ENCODE peak calls at places on chromosomes 12 and 14, in four cellular contexts. T is Karpas-422, U is A549, V is HCT116. X is an unnamed sample.
A peak's percentile ranks its signal among the peaks of the same experiment; 100 is the strongest.

GRCh38 chr14:35196571-35196970 is 74.2 kb downstream of the PRORP start:
- DNase-seq in T (no peak), V (no peak), U (peak; percentile 35), X (no peak)

GRCh38 chr12:26317942-26318565 is 122.7 kb downstream of the SSPN start:
- DNase-seq in T (peak; percentile 69), U (no peak), V (peak; percentile 26), X (peak; percentile 8)

GRCh38 chr12:60279224-60279623 is 683.4 kb downstream of the SLC16A7 start:
- DNase-seq in V (no peak), U (no peak), T (no peak), X (no peak)

GRCh38 chr14:78983126-78983525 is 813.0 kb downstream of the NRXN3 start:
- DNase-seq in U (no peak), T (no peak), V (no peak), X (no peak)

GRCh38 chr12:49853671-49854070 is 10.8 kb upstream of the BCDIN3D start:
- DNase-seq in U (no peak), T (no peak), V (no peak), X (no peak)

GRCh38 chr12:110670161-110670701 is 18.7 kb downstream of the HVCN1 start:
- DNase-seq in T (peak; percentile 59), U (no peak), V (no peak), X (no peak)

GRCh38 chr14:102201369-102201748 is 61.7 kb downstream of the WDR20 start:
- DNase-seq in U (no peak), V (no peak), T (no peak), X (no peak)

GRCh38 chr12:27462851-27463250 is 16.3 kb downstream of the SMCO2 start:
- DNase-seq in U (no peak), T (no peak), V (no peak), X (no peak)

GRCh38 chr12:115873416-115874082 is 403.9 kb downstream of the MED13L start:
- DNase-seq in U (no peak), V (no peak), T (no peak), X (no peak)

GRCh38 chr12:176321-177181 is 37.4 kb downstream of the SLC6A12 start:
- DNase-seq in T (no peak), U (peak; percentile 36), V (no peak), X (peak; percentile 60)

GRCh38 chr12:5966486-5967095 is 21.5 kb upstream of the ANO2 start:
- DNase-seq in T (no peak), U (no peak), V (no peak), X (no peak)

GRCh38 chr12:94267907-94268575 is 119.7 kb downstream of the PLXNC1 start:
- DNase-seq in U (no peak), V (no peak), T (no peak), X (no peak)

GRCh38 chr12:121925361-121925725 is 7.0 kb downstream of the CFAP251 start:
- DNase-seq in V (no peak), U (no peak), T (no peak), X (no peak)

GRCh38 chr14:45198551-45198950 is 54.5 kb downstream of the MIS18BP1 start:
- DNase-seq in T (no peak), U (no peak), V (no peak), X (no peak)

GRCh38 chr14:86388216-86388615 is 858.3 kb downstream of the FLRT2 start:
- DNase-seq in V (no peak), U (no peak), T (no peak), X (no peak)

GRCh38 chr12:507261-507853 is 47.6 kb downstream of the B4GALNT3 start:
- DNase-seq in U (no peak), V (no peak), T (no peak), X (no peak)

GRCh38 chr14:41782488-41782887 is 175.8 kb downstream of the LRFN5 start:
- DNase-seq in U (no peak), V (no peak), T (no peak), X (no peak)

GRCh38 chr12:32120419-32120818 is 13.8 kb downstream of the BICD1 start:
- DNase-seq in U (no peak), V (no peak), T (no peak), X (no peak)

GRCh38 chr12:69553626-69554248 is 31.5 kb upstream of the CCT2 start:
- DNase-seq in T (peak; percentile 52), V (no peak), U (no peak), X (no peak)

GRCh38 chr12:109726511-109727038 is 12.9 kb downstream of the FAM222A start:
- DNase-seq in U (no peak), T (no peak), V (no peak), X (no peak)

GRCh38 chr12:112184056-112184887 is 58.9 kb downstream of the TRAFD1 start:
- DNase-seq in V (no peak), T (no peak), U (no peak), X (no peak)

GRCh38 chr12:60148109-60148508 is 552.3 kb downstream of the SLC16A7 start:
- DNase-seq in T (no peak), V (no peak), U (peak; percentile 22), X (no peak)

GRCh38 chr14:56116128-56116900 is 1.9 kb upstream of the PELI2 start:
- DNase-seq in V (no peak), T (no peak), U (no peak), X (no peak)

GRCh38 chr14:24857277-24857676 is 192.7 kb downstream of the STXBP6 start:
- DNase-seq in T (no peak), U (no peak), V (no peak), X (no peak)

GRCh38 chr12:6273209-6273928 is 37.1 kb upstream of the PLEKHG6 start:
- DNase-seq in T (no peak), V (no peak), U (no peak), X (no peak)

GRCh38 chr12:55172686-55173085 is 46.5 kb downstream of the OR9K2 start:
- DNase-seq in U (no peak), V (no peak), T (no peak), X (no peak)

GRCh38 chr14:77584809-77585208 is 31.6 kb downstream of the SPTLC2 start:
- DNase-seq in V (no peak), U (no peak), T (no peak), X (no peak)

GRCh38 chr12:122023339-122024131 is 1.9 kb downstream of the BCL7A start:
- DNase-seq in U (peak; percentile 55), T (peak; percentile 79), V (peak; percentile 42), X (peak; percentile 16)

GRCh38 chr12:124352839-124353238 is 57.9 kb downstream of the RFLNA start:
- DNase-seq in V (no peak), T (no peak), U (peak; percentile 62), X (no peak)

GRCh38 chr12:120259418-120260202 is 5.9 kb downstream of the PXN start:
- DNase-seq in U (no peak), V (no peak), T (no peak), X (no peak)
- H3K4me2 ChIP-seq in U (no peak overlapping the region), V (no peak overlapping the region), T (no peak overlapping the region), X (no peak overlapping the region)

DNA sequence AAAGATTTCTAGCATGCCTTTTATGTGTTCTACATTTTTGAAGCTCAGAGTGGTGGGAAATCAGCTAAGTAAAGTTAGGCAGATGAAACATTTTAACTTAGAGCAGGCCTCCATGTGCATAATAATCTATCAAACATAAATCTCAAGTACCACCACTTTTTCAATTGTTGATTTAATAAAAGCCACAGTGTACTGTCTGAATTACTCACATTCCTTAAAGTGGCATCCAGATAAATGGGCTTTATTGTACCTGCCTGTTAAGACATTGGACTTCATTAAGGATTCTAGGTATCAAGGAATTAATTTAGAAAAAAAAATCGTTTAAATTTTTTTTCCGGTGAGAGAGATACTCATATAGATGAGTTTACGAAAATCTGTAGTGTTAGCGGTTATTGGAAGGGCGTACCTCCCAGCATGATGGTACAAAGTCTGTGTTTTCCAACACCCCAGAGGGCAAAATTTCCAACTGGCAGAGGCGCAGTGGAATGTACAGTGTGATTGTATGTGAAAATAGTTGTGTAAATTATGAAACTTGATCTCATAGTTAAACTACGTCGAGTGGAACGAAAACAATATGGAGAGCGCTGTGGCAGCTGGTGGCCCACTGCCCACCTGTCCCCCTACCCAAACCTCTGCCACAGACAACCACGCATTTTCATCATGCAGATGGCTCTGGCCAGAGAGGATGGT is 25.0 kb downstream of the ELK3 start:
- DNase-seq in T (no peak), U (peak; percentile 79), V (no peak), X (no peak)
- H3K4me3 ChIP-seq in T (no peak overlapping the region), U (peak overlapping the region; percentile 33), V (peak overlapping the region; percentile 33), X (peak overlapping the region; percentile 56)

DNA sequence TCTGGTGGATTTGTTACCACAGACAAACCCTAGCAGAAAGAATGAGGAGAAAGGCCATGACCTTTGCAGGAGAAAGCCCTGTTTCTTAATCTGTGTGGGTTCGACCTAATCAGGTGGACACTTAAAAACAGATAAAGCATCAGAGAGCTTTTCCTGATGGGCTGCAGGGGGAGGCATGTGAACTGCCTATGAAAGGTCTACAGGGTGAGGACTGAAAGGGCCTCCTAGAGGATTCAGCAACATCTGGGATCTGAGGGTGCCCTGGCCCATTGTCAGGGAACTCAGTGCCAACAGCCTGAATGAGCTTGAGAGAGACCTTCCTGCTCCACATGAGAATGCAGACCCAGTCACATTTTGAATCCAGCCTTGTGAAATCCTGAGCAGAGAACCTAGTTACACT is 178.8 kb upstream of the DDHD1 start:
- DNase-seq in V (no peak), T (no peak), U (no peak), X (no peak)
- H3K4me2 ChIP-seq in V (no peak overlapping the region), T (no peak overlapping the region), U (no peak overlapping the region), X (no peak overlapping the region)

DNA sequence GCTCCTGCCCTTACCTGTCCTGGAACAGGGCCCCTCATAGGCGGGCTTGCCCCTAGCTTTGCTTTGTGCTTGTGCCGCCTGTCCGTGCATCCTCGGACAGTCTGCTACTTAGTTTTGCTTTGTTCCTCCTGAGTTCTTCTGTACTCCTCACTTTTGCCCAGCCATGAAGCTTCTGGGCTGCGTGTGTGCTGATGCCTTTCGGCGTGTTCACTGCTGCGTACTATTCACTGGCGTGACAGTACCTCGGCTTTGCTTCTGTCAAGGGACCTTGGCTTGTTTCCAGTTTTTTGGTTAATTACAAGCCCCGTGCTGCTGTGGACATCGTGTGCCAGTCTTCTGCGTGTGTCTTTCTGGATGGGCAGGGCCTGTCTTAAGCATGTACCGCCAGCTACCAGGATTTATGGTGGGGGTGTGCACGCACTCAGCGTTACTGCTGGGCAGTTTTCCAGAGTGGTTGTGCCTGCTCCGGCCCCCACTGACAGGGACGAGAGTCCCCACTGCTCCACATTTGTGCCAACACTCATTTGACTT is 2.5 kb downstream of the PACS2 start:
- DNase-seq in U (no peak), T (no peak), V (no peak), X (no peak)
- H3K4me3 ChIP-seq in U (no peak overlapping the region), T (no peak overlapping the region), V (no peak overlapping the region), X (no peak overlapping the region)